ENCODE peak calls at places on chromosomes 13 and 19, in four cellular contexts. Y, Z, A and T are unnamed samples.

GRCh38 chr19:15398501-15399233 is 19.1 kb upstream of the AKAP8 start:
- DNase-seq in A (no peak), Z (peak; percentile 77), Y (peak; percentile 60), T (no peak)

GRCh38 chr13:32548837-32549236 is 10.2 kb upstream of the N4BP2L2 start:
- DNase-seq in Y (no peak), A (no peak), Z (no peak), T (no peak)

GRCh38 chr19:56253737-56254136 is 18.8 kb upstream of the EDDM13 start:
- DNase-seq in Z (no peak), A (no peak), Y (no peak), T (no peak)

GRCh38 chr13:20702945-20703784 is at the start of gene IL17D:
- DNase-seq in Y (peak; percentile 79), Z (no peak), A (no peak), T (peak; percentile 39)

GRCh38 chr19:45972944-45973525 is 630 bp downstream of the NOVA2 start:
- DNase-seq in Y (no peak), Z (no peak), A (no peak), T (no peak)

GRCh38 chr19:56942749-56943148 is 102.2 kb upstream of the PEG3 start:
- DNase-seq in Y (peak; percentile 87), Z (no peak), A (no peak), T (no peak)

GRCh38 chr19:48206402-48207093 is 36.1 kb downstream of the ZSWIM9 start:
- DNase-seq in Y (no peak), A (no peak), Z (no peak), T (no peak)

GRCh38 chr19:45163751-45164150 is 3.0 kb upstream of the NKPD1 start:
- DNase-seq in A (no peak), Z (no peak), Y (no peak), T (no peak)

GRCh38 chr13:48908381-48909087 is 67.2 kb upstream of the FNDC3A start:
- DNase-seq in Y (no peak), A (no peak), Z (peak; percentile 49), T (peak; percentile 71)

GRCh38 chr13:67299072-67299635 is 69.0 kb upstream of the PCDH9 start:
- DNase-seq in Y (no peak), Z (no peak), A (no peak), T (peak; percentile 26)

GRCh38 chr19:11142528-11143171 is 12.9 kb downstream of the SPC24 start:
- DNase-seq in Z (peak; percentile 96), Y (peak; percentile 98), A (peak; percentile 90), T (peak; percentile 96)

GRCh38 chr19:13841339-13842293 is 35.3 kb upstream of the NANOS3 start:
- DNase-seq in Z (peak; percentile 52), A (no peak), Y (peak; percentile 89), T (peak; percentile 86)

GRCh38 chr13:65719831-65720230 is 1510.3 kb downstream of the PCDH9 start:
- DNase-seq in Y (no peak), A (no peak), Z (no peak), T (no peak)

GRCh38 chr13:83125791-83126190 is 756.5 kb downstream of the SLITRK1 start:
- DNase-seq in Y (no peak), A (no peak), Z (no peak), T (no peak)

GRCh38 chr19:56964526-56964925 is 124.0 kb upstream of the PEG3 start:
- DNase-seq in Z (no peak), Y (no peak), A (no peak), T (no peak)

GRCh38 chr13:69468624-69469023 is 639.0 kb upstream of the ATXN8OS start:
- DNase-seq in Z (no peak), Y (no peak), A (no peak), T (no peak)

GRCh38 chr13:45341799-45342584 is 1.0 kb upstream of the TPT1 start:
- DNase-seq in Z (peak; percentile 82), Y (peak; percentile 81), A (peak; percentile 77), T (no peak)

GRCh38 chr19:14507704-14508246 is 10.4 kb downstream of the DNAJB1 start:
- DNase-seq in A (no peak), Z (no peak), Y (no peak), T (no peak)

GRCh38 chr13:25732146-25732865 is 319.5 kb downstream of the SHISA2 start:
- DNase-seq in Z (no peak), A (no peak), Y (no peak), T (peak; percentile 54)

GRCh38 chr13:80109313-80109712 is 231.6 kb downstream of the SPRY2 start:
- DNase-seq in A (no peak), Z (no peak), Y (no peak), T (no peak)

GRCh38 chr13:31012285-31013024 is 80.0 kb downstream of the TEX26 start:
- DNase-seq in Y (no peak), A (no peak), Z (no peak), T (peak; percentile 11)

GRCh38 chr13:113967729-113968462 is 6.0 kb downstream of the C13orf46 start:
- DNase-seq in Z (no peak), A (no peak), Y (peak; percentile 74), T (no peak)

GRCh38 chr19:47228937-47229673 is 1.9 kb downstream of the BBC3 start:
- DNase-seq in A (peak; percentile 45), Z (no peak), Y (no peak), T (peak; percentile 26)

GRCh38 chr19:1882089-1882785 is 3.1 kb downstream of the ABHD17A start:
- DNase-seq in Y (no peak), Z (no peak), A (no peak), T (no peak)
- H3K4me3 ChIP-seq in Y (no peak overlapping the region), Z (no peak overlapping the region), A (no peak overlapping the region), T (no peak overlapping the region)

DNA sequence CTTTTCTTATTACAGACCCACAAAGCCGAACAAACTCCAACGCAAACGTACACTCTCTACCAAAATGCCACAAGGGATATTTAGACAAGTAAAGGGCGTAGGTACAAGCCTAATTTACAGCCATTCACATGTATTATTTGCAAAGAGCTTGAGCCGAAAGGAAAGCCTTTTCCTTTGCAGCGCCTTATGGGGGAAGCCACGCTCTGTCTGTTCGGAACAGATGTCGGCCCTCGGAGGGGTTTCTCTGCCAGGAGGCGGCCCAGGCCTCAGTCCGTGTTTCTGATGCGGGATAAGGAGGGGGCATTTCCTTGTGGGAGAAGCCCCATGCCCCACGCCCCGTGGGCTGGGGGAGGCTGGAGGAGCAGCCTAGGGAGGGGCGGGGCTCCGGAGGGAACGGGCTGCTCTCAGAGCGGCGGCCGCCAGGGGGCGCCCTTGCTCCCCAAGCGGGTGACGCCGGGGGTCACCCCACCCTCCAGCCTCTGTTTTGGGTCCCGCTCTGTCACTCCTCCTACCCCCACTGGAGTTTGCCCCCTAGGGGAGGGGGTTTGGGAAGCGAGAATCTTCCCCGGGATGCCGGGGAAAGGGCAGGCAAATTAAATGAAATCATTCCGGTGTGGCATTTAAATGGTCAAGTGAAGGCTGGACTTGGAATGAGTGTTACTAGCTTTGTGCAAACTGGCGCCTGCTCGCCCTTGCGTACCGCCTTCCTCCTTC is 2.9 kb downstream of the HTR2A start:
- DNase-seq in A (peak; percentile 58), Y (peak; percentile 93), Z (peak; percentile 25), T (peak; percentile 52)
- H3K4me3 ChIP-seq in A (peak overlapping the region; percentile 76), Y (peak overlapping the region; percentile 62), Z (peak overlapping the region; percentile 53), T (peak overlapping the region; percentile 60)

GRCh38 chr13:110010433-110011135 is 224.2 kb upstream of the IRS2 start:
- DNase-seq in A (no peak), Z (no peak), Y (no peak), T (no peak)

GRCh38 chr13:110015253-110015652 is 228.9 kb upstream of the IRS2 start:
- DNase-seq in A (no peak), Y (no peak), Z (no peak), T (no peak)

GRCh38 chr13:110008816-110009215 is 222.4 kb upstream of the IRS2 start:
- DNase-seq in A (no peak), Y (no peak), Z (no peak), T (no peak)

GRCh38 chr13:110014719-110015118 is 228.3 kb upstream of the IRS2 start:
- DNase-seq in Z (no peak), Y (no peak), A (no peak), T (no peak)

GRCh38 chr13:110012102-110012739 is 225.8 kb upstream of the IRS2 start:
- DNase-seq in Y (no peak), A (no peak), Z (no peak), T (peak; percentile 68)
- H3K4me3 ChIP-seq in Y (no peak overlapping the region), A (no peak overlapping the region), Z (no peak overlapping the region), T (no peak overlapping the region)

DNA sequence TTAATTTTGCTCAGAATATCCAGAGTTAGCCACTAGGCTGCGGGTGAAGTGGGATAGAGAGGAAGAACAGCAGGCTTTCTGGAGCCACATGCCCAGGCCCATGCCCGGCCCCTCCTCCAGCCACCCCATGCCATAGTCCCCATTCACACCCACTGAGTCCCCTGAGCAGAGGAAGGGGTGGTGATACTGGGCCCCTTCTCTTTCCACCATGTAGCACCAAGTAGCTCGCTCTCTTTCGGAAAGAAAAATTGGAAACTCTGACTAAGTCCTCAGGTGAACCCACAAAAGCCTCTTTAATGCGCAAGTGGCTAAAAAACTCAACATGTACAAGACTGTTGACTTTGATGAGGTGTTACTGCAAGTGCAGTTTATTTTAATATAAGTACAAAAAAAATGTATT is 76.7 kb upstream of the GPR183 start:
- DNase-seq in Y (no peak), Z (no peak), A (no peak), T (no peak)
- H3K4me3 ChIP-seq in Y (no peak overlapping the region), Z (no peak overlapping the region), A (no peak overlapping the region), T (no peak overlapping the region)

GRCh38 chr19:42313840-42314755 is 989 bp downstream of the TMEM145 start:
- DNase-seq in Y (no peak), A (no peak), Z (no peak), T (no peak)

GRCh38 chr19:42311612-42312160 is 1.4 kb upstream of the TMEM145 start:
- DNase-seq in A (no peak), Z (no peak), Y (no peak), T (no peak)

GRCh38 chr19:42315024-42315423 is 1.9 kb downstream of the TMEM145 start:
- DNase-seq in Z (no peak), Y (no peak), A (no peak), T (no peak)

GRCh38 chr19:42313096-42313839 is at the start of gene TMEM145:
- DNase-seq in A (no peak), Y (no peak), Z (peak; percentile 51), T (peak; percentile 68)

DNA sequence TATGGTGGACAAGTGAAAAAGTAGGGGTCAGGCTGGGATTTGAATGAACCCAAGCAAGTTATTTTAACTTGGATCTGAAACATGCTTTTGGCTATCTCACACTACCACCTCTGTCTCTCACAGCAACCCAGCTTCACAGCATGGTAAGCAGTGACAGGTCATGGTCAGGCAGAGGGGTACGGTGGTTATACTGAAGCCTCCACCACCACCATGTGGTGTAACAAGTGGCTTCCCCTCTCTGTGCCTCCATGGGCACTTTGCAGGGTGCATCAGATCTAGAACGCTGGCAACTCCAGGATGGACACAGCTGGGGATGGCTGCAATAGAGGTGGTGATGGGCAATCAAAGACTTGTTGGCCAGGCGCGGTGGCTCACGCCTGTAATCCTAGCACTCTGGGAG is 739 bp upstream of the TMEM145 start:
- DNase-seq in Z (no peak), A (no peak), Y (no peak), T (no peak)
- H3K4me3 ChIP-seq in Z (no peak overlapping the region), A (no peak overlapping the region), Y (no peak overlapping the region), T (no peak overlapping the region)

GRCh38 chr19:18433735-18434398 is 4.1 kb downstream of the ISYNA1 start:
- DNase-seq in A (no peak), Y (no peak), Z (peak; percentile 40), T (no peak)
- H3K4me3 ChIP-seq in A (peak overlapping the region; percentile 57), Y (peak overlapping the region; percentile 11), Z (peak overlapping the region; percentile 77), T (no peak overlapping the region)

GRCh38 chr13:112103971-112104872 is 37.3 kb downstream of the SOX1 start:
- DNase-seq in Y (peak; percentile 73), Z (no peak), A (no peak), T (no peak)
- H3K4me3 ChIP-seq in Y (no peak overlapping the region), Z (no peak overlapping the region), A (no peak overlapping the region), T (no peak overlapping the region)